ENCODE peak calls at places on chromosome 3, in eight cellular contexts. One of them, this sample, is unnamed.

GRCh38 chr3:42014443-42014945 is 52.6 kb upstream of the ULK4 start:
- DNase-seq in stomach: no peak
- DNase-seq in breast epithelium: no peak
- DNase-seq in sigmoid colon: no peak
- DNase-seq in GM23338: no peak
- DNase-seq in spleen: no peak
- DNase-seq in HL-60: peak
- DNase-seq in transverse colon: peak
- DNase-seq in this sample: no peak

GRCh38 chr3:177229791-177230190 is 32.5 kb upstream of the TBL1XR1 start:
- DNase-seq in stomach: no peak
- DNase-seq in breast epithelium: no peak
- DNase-seq in sigmoid colon: no peak
- DNase-seq in GM23338: no peak
- DNase-seq in spleen: no peak
- DNase-seq in HL-60: no peak
- DNase-seq in transverse colon: no peak
- DNase-seq in this sample: no peak

GRCh38 chr3:29212789-29213433 is 68.0 kb upstream of the RBMS3 start:
- DNase-seq in stomach: no peak
- DNase-seq in breast epithelium: no peak
- DNase-seq in sigmoid colon: no peak
- DNase-seq in GM23338: no peak
- DNase-seq in spleen: no peak
- DNase-seq in HL-60: no peak
- DNase-seq in transverse colon: no peak
- DNase-seq in this sample: no peak

GRCh38 chr3:37074178-37074577 is 80.9 kb downstream of the MLH1 start:
- DNase-seq in stomach: no peak
- DNase-seq in breast epithelium: no peak
- DNase-seq in sigmoid colon: no peak
- DNase-seq in GM23338: no peak
- DNase-seq in spleen: no peak
- DNase-seq in HL-60: no peak
- DNase-seq in transverse colon: no peak
- DNase-seq in this sample: no peak

GRCh38 chr3:5389057-5389456 is 201.6 kb downstream of the EDEM1 start:
- DNase-seq in stomach: no peak
- DNase-seq in breast epithelium: no peak
- DNase-seq in sigmoid colon: no peak
- DNase-seq in GM23338: no peak
- DNase-seq in spleen: no peak
- DNase-seq in HL-60: no peak
- DNase-seq in transverse colon: no peak
- DNase-seq in this sample: no peak

GRCh38 chr3:50323092-50323600 is 601 bp upstream of the HYAL2 start:
- DNase-seq in stomach: no peak
- DNase-seq in breast epithelium: no peak
- DNase-seq in sigmoid colon: no peak
- DNase-seq in GM23338: no peak
- DNase-seq in spleen: peak
- DNase-seq in HL-60: peak
- DNase-seq in transverse colon: no peak
- DNase-seq in this sample: no peak

GRCh38 chr3:113183748-113184661 is 27.4 kb upstream of the BOC start:
- DNase-seq in stomach: no peak
- DNase-seq in breast epithelium: no peak
- DNase-seq in sigmoid colon: no peak
- DNase-seq in GM23338: no peak
- DNase-seq in spleen: no peak
- DNase-seq in HL-60: no peak
- DNase-seq in transverse colon: no peak
- DNase-seq in this sample: no peak

GRCh38 chr3:123757281-123757940 is 126.7 kb downstream of the MYLK start:
- DNase-seq in stomach: no peak
- DNase-seq in breast epithelium: peak
- DNase-seq in sigmoid colon: peak
- DNase-seq in GM23338: no peak
- DNase-seq in spleen: no peak
- DNase-seq in HL-60: peak
- DNase-seq in transverse colon: peak
- DNase-seq in this sample: no peak

GRCh38 chr3:131221731-131222130 is 159.8 kb upstream of the NUDT16 start:
- DNase-seq in stomach: no peak
- DNase-seq in breast epithelium: no peak
- DNase-seq in sigmoid colon: no peak
- DNase-seq in GM23338: no peak
- DNase-seq in spleen: no peak
- DNase-seq in HL-60: no peak
- DNase-seq in transverse colon: no peak
- DNase-seq in this sample: no peak

GRCh38 chr3:73815966-73816365 is 191.2 kb upstream of the PDZRN3 start:
- DNase-seq in stomach: no peak
- DNase-seq in breast epithelium: no peak
- DNase-seq in sigmoid colon: no peak
- DNase-seq in GM23338: no peak
- DNase-seq in spleen: no peak
- DNase-seq in HL-60: no peak
- DNase-seq in transverse colon: no peak
- DNase-seq in this sample: no peak

GRCh38 chr3:22960326-22960984 is 242.7 kb upstream of the UBE2E2 start:
- DNase-seq in stomach: peak
- DNase-seq in breast epithelium: no peak
- DNase-seq in sigmoid colon: peak
- DNase-seq in GM23338: peak
- DNase-seq in spleen: no peak
- DNase-seq in HL-60: peak
- DNase-seq in transverse colon: peak
- DNase-seq in this sample: peak

GRCh38 chr3:193853511-193854219 is 260.7 kb downstream of the OPA1 start:
- DNase-seq in stomach: no peak
- DNase-seq in breast epithelium: no peak
- DNase-seq in sigmoid colon: no peak
- DNase-seq in GM23338: no peak
- DNase-seq in spleen: no peak
- DNase-seq in HL-60: peak
- DNase-seq in transverse colon: peak
- DNase-seq in this sample: no peak

GRCh38 chr3:86929046-86929445 is 61.9 kb downstream of the VGLL3 start:
- DNase-seq in stomach: no peak
- DNase-seq in breast epithelium: no peak
- DNase-seq in sigmoid colon: no peak
- DNase-seq in GM23338: no peak
- DNase-seq in spleen: no peak
- DNase-seq in HL-60: no peak
- DNase-seq in transverse colon: no peak
- DNase-seq in this sample: no peak

GRCh38 chr3:28951773-28952556 is 328.9 kb upstream of the RBMS3 start:
- DNase-seq in stomach: no peak
- DNase-seq in breast epithelium: no peak
- DNase-seq in sigmoid colon: no peak
- DNase-seq in GM23338: peak
- DNase-seq in spleen: no peak
- DNase-seq in HL-60: no peak
- DNase-seq in transverse colon: no peak
- DNase-seq in this sample: no peak

GRCh38 chr3:182711853-182712252 is 81.5 kb upstream of the ATP11B start:
- DNase-seq in stomach: no peak
- DNase-seq in breast epithelium: no peak
- DNase-seq in sigmoid colon: no peak
- DNase-seq in GM23338: no peak
- DNase-seq in spleen: no peak
- DNase-seq in HL-60: no peak
- DNase-seq in transverse colon: no peak
- DNase-seq in this sample: no peak

GRCh38 chr3:182715006-182715405 is 78.3 kb upstream of the ATP11B start:
- DNase-seq in stomach: no peak
- DNase-seq in breast epithelium: no peak
- DNase-seq in sigmoid colon: no peak
- DNase-seq in GM23338: no peak
- DNase-seq in spleen: no peak
- DNase-seq in HL-60: no peak
- DNase-seq in transverse colon: no peak
- DNase-seq in this sample: no peak

GRCh38 chr3:182716114-182716688 is 77.1 kb upstream of the ATP11B start:
- DNase-seq in stomach: no peak
- DNase-seq in breast epithelium: no peak
- DNase-seq in sigmoid colon: no peak
- DNase-seq in GM23338: no peak
- DNase-seq in spleen: no peak
- DNase-seq in HL-60: no peak
- DNase-seq in transverse colon: no peak
- DNase-seq in this sample: no peak

GRCh38 chr3:182711261-182711683 is 82.0 kb upstream of the ATP11B start:
- DNase-seq in stomach: no peak
- DNase-seq in breast epithelium: no peak
- DNase-seq in sigmoid colon: no peak
- DNase-seq in GM23338: no peak
- DNase-seq in spleen: no peak
- DNase-seq in HL-60: peak
- DNase-seq in transverse colon: no peak
- DNase-seq in this sample: no peak

DNA sequence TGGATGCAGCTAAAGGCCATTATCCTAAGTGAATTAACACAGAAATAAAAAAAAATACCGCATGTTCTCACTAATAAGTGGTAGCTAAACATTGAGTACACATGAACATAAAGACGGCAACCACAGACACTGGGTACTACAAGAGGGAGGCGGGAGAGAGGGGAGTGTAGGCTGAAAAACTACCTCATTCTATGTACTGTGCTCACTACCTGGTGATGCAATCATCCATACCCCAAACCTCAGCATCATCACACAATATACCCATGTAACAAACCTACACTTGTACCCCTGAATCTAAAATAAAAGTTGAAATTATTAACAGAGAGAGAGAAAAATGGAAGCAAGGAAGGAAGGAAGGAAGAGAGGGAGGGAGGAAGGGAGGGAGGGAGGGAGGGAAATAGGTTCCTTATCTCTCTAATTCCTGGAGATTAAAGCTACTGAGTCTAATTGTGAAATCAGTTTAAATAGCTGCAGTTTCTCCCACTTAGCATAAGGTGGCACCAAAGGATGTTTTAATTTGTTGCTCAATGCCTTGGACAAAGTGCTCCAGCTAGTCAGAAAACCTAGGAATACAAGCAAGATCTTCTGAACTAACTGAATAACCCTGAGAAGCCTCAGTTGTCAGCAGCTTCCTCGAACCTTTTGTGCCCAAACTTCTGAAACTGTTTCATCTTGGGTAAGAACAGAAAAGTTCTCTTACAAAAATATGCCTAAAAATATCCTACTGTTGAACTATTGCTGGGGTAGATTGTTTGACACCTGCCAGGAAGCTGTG is 79.4 kb upstream of the ATP11B start:
- DNase-seq in stomach: no peak
- DNase-seq in breast epithelium: no peak
- DNase-seq in sigmoid colon: no peak
- DNase-seq in GM23338: peak
- DNase-seq in spleen: no peak
- DNase-seq in HL-60: peak
- DNase-seq in transverse colon: no peak
- DNase-seq in this sample: peak
- TF ChIP-seq POLR2AphosphoS5 in stomach: no peak
- TF ChIP-seq POLR2AphosphoS5 in breast epithelium: no peak
- TF ChIP-seq POLR2AphosphoS5 in sigmoid colon: no peak
- TF ChIP-seq POLR2AphosphoS5 in GM23338: no peak
- TF ChIP-seq POLR2AphosphoS5 in spleen: no peak
- TF ChIP-seq POLR2AphosphoS5 in HL-60: no peak
- TF ChIP-seq POLR2AphosphoS5 in transverse colon: no peak
- TF ChIP-seq POLR2AphosphoS5 in this sample: no peak

DNA sequence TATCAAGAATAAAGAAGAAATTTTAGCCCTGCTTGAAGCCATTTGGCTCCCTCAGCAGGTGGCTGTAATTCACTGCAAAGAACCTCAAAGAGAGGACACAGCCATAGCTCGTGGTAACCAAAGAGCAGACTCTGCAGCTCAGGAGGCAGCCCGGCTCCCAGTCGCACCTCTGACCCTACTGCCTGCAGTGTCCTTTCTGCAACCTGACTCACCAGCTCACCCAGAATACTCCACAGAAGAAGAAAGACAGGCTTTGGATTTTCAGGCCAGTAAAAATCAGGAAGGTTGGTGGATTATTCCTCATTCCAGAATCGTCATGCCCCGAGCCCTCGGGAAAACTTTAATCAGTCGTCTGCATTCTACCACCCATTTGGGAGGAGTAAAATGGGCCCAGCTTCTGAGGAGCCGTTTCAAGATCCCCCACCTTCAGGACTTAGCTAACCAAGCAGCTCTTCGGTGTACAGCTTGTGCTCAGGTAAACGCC is 38.6 kb downstream of the ZBTB11 start:
- DNase-seq in stomach: no peak
- DNase-seq in breast epithelium: no peak
- DNase-seq in sigmoid colon: no peak
- DNase-seq in GM23338: peak
- DNase-seq in spleen: peak
- DNase-seq in HL-60: no peak
- DNase-seq in transverse colon: no peak
- DNase-seq in this sample: no peak
- TF ChIP-seq CTCF in stomach: no peak
- TF ChIP-seq CTCF in breast epithelium: no peak
- TF ChIP-seq CTCF in sigmoid colon: no peak
- TF ChIP-seq CTCF in GM23338: peak
- TF ChIP-seq CTCF in spleen: no peak
- TF ChIP-seq CTCF in HL-60: no peak
- TF ChIP-seq CTCF in transverse colon: no peak
- TF ChIP-seq CTCF in this sample: peak

GRCh38 chr3:17954801-17955200 is 212.4 kb upstream of the TBC1D5 start:
- DNase-seq in stomach: no peak
- DNase-seq in breast epithelium: no peak
- DNase-seq in sigmoid colon: no peak
- DNase-seq in GM23338: peak
- DNase-seq in spleen: no peak
- DNase-seq in HL-60: no peak
- DNase-seq in transverse colon: no peak
- DNase-seq in this sample: no peak
- TF ChIP-seq POLR2AphosphoS5 in stomach: no peak
- TF ChIP-seq POLR2AphosphoS5 in breast epithelium: no peak
- TF ChIP-seq POLR2AphosphoS5 in sigmoid colon: no peak
- TF ChIP-seq POLR2AphosphoS5 in GM23338: no peak
- TF ChIP-seq POLR2AphosphoS5 in spleen: no peak
- TF ChIP-seq POLR2AphosphoS5 in HL-60: no peak
- TF ChIP-seq POLR2AphosphoS5 in transverse colon: no peak
- TF ChIP-seq POLR2AphosphoS5 in this sample: no peak

DNA sequence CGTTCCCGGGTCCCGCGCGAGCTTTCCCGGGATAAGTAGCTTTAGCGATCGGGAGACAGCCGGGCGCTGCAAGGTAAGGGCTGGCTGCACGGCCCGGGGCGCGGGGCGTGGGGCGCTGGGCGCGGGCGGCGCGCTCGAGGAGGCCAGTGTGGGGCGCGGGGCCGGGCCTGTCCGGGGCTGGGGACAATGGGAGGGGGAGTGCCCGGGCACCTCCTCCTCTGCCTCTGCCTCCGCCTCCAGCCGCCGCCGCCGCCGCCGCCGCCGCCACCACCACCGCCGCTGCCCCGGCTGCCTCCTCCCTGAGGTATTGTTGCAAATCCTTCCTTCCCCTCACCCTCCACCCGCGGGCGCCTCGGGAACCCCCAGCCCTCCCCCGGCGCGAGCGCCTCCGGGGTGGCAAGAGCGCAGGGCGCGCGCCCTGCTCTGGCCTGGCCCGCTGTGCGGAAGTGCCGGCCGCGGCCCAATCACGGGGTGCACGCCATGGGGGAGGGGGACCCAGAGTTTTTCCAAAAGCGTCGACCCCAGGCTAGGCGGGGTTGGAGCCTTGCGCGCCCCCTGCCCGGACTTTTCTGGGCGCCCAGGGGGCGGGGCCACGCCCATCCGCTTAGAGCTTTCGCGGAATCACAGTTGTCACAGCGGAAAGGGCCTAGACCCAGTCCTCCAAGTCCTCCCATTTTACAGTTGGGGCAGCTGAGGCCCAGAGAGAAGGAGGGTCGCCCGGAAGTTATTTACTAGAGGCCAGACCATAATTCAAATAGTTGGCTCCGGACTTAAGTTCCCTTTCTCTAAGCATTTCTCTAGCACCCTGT is at the start of gene LPP:
- DNase-seq in stomach: peak
- DNase-seq in breast epithelium: peak
- DNase-seq in sigmoid colon: peak
- DNase-seq in GM23338: peak
- DNase-seq in spleen: peak
- DNase-seq in HL-60: peak
- DNase-seq in transverse colon: peak
- DNase-seq in this sample: no peak
- TF ChIP-seq CTCF in stomach: no peak
- TF ChIP-seq CTCF in breast epithelium: no peak
- TF ChIP-seq CTCF in sigmoid colon: no peak
- TF ChIP-seq CTCF in GM23338: peak
- TF ChIP-seq CTCF in spleen: no peak
- TF ChIP-seq CTCF in HL-60: no peak
- TF ChIP-seq CTCF in transverse colon: peak
- TF ChIP-seq CTCF in this sample: no peak